ENCODE peak calls at places on chromosome 21, in seven cellular contexts. Z, I, T, O, Y, S and N are unnamed samples.

GRCh38 chr21:42400525-42400924 is 3.2 kb upstream of the UBASH3A start:
- DNase-seq in Y (no peak), I (no peak), T (peak), Z (no peak), O (no peak), S (no peak), N (no peak)

GRCh38 chr21:26709090-26709489 is 136.0 kb upstream of the CYYR1 start:
- DNase-seq in Z (no peak), I (no peak), S (no peak), O (no peak), Y (no peak), T (no peak), N (no peak)

GRCh38 chr21:42234464-42235241 is 15.7 kb downstream of the ABCG1 start:
- DNase-seq in O (peak), T (peak), I (peak), S (no peak), Y (peak), Z (peak), N (peak)

GRCh38 chr21:43277481-43278351 is 108.9 kb downstream of the CRYAA start:
- DNase-seq in I (no peak), T (no peak), S (no peak), Z (no peak), Y (no peak), O (no peak), N (no peak)

GRCh38 chr21:28761709-28762356 is 230.8 kb downstream of the LTN1 start:
- DNase-seq in I (no peak), Y (no peak), Z (no peak), S (no peak), O (no peak), T (no peak), N (no peak)

GRCh38 chr21:27017251-27017650 is 50.4 kb upstream of the ADAMTS5 start:
- DNase-seq in I (no peak), T (no peak), Z (no peak), Y (no peak), O (no peak), S (no peak), N (no peak)

GRCh38 chr21:44815852-44816628 is 1.8 kb downstream of the SUMO3 start:
- DNase-seq in I (no peak), S (no peak), O (no peak), Y (no peak), Z (no peak), T (no peak), N (no peak)

GRCh38 chr21:42285569-42286245 is 29.5 kb downstream of the TFF3 start:
- DNase-seq in S (no peak), O (no peak), I (no peak), Y (no peak), T (no peak), Z (no peak), N (no peak)

GRCh38 chr21:36732217-36732616 is 33.3 kb downstream of the SIM2 start:
- DNase-seq in T (no peak), S (no peak), Z (no peak), I (no peak), O (no peak), Y (no peak), N (no peak)

GRCh38 chr21:37821791-37822450 is 94.3 kb downstream of the KCNJ6 start:
- DNase-seq in T (no peak), Y (no peak), S (no peak), Z (no peak), O (no peak), I (no peak), N (no peak)

GRCh38 chr21:39938086-39938611 is 70.9 kb downstream of the PCP4 start:
- DNase-seq in Y (peak), O (no peak), T (no peak), S (no peak), I (no peak), Z (no peak), N (no peak)

GRCh38 chr21:36893581-36893980 is 72.9 kb downstream of the HLCS start:
- DNase-seq in Z (no peak), S (no peak), T (no peak), Y (no peak), I (no peak), O (no peak), N (no peak)

GRCh38 chr21:39088831-39089380 is 94.3 kb downstream of the PSMG1 start:
- DNase-seq in T (peak), Y (no peak), I (no peak), Z (no peak), O (no peak), S (no peak), N (no peak)

GRCh38 chr21:21439761-21440160 is 441.6 kb downstream of the NCAM2 start:
- DNase-seq in O (no peak), S (no peak), T (no peak), Z (no peak), Y (no peak), I (no peak), N (no peak)

GRCh38 chr21:45994738-45995685 is 13.4 kb downstream of the COL6A1 start:
- DNase-seq in I (no peak), O (no peak), S (no peak), T (no peak), Y (no peak), Z (no peak), N (no peak)

GRCh38 chr21:22020221-22020620 is 1022.0 kb downstream of the NCAM2 start:
- DNase-seq in Y (no peak), I (no peak), S (no peak), T (no peak), Z (no peak), O (no peak), N (no peak)

GRCh38 chr21:41647806-41648561 is 118.9 kb downstream of the RIPK4 start:
- DNase-seq in T (no peak), Z (no peak), S (no peak), I (no peak), O (no peak), Y (no peak), N (no peak)

GRCh38 chr21:44350773-44351481 is 2.5 kb upstream of the TRPM2 start:
- DNase-seq in I (no peak), T (no peak), Y (no peak), Z (no peak), S (no peak), O (no peak), N (no peak)

GRCh38 chr21:37593015-37593414 is 226.4 kb downstream of the DYRK1A start:
- DNase-seq in T (no peak), S (no peak), O (no peak), Z (no peak), I (no peak), Y (no peak), N (no peak)

GRCh38 chr21:8994640-8995511 is 1526.5 kb upstream of the TPTE start:
- DNase-seq in T (peak), S (no peak), O (no peak), Y (peak), I (no peak), Z (no peak), N (no peak)

GRCh38 chr21:42115136-42115683 is 44.1 kb downstream of the UMODL1 start:
- DNase-seq in Y (no peak), S (no peak), I (no peak), T (no peak), O (no peak), Z (no peak), N (no peak)

GRCh38 chr21:46617267-46618051 is 12.6 kb upstream of the S100B start:
- DNase-seq in O (no peak), Z (no peak), T (peak), I (no peak), Y (no peak), S (no peak), N (no peak)

GRCh38 chr21:42112857-42113256 is 41.7 kb downstream of the UMODL1 start:
- DNase-seq in Z (no peak), O (no peak), Y (no peak), T (no peak), S (no peak), I (no peak), N (no peak)

GRCh38 chr21:42028754-42029385 is 18.7 kb upstream of the ZBTB21 start:
- DNase-seq in O (no peak), T (no peak), Z (no peak), I (no peak), Y (no peak), S (no peak), N (no peak)

GRCh38 chr21:44537930-44538911 is 1.8 kb downstream of the KRTAP10-1 start:
- DNase-seq in Y (no peak), T (no peak), I (no peak), S (no peak), O (no peak), Z (no peak), N (no peak)

GRCh38 chr21:42561742-42562141 is 48.1 kb downstream of the SLC37A1 start:
- DNase-seq in Z (no peak), I (no peak), S (no peak), O (no peak), T (no peak), Y (no peak), N (peak)

GRCh38 chr21:37628362-37628761 is 261.8 kb downstream of the DYRK1A start:
- DNase-seq in Z (no peak), O (no peak), T (no peak), I (no peak), Y (no peak), S (no peak), N (no peak)

GRCh38 chr21:34726627-34727337 is 58.0 kb downstream of the CLIC6 start:
- DNase-seq in I (no peak), T (peak), S (no peak), Y (no peak), Z (no peak), O (no peak), N (no peak)

GRCh38 chr21:46131721-46132651 is 23.4 kb downstream of the FTCD start:
- DNase-seq in T (no peak), S (no peak), Z (no peak), O (no peak), Y (no peak), I (no peak), N (no peak)

GRCh38 chr21:45544449-45545235 is 2.4 kb upstream of the SLC19A1 start:
- DNase-seq in I (no peak), Z (no peak), O (no peak), S (no peak), Y (no peak), T (no peak), N (no peak)